ENCODE peak calls at places on chromosomes 3 and 15, in six cellular contexts. H is NCI-H345, W is germinal center, G is stomach, P is activated B cell treated with CpG ODN at 0.5 μM for 24 hours, C is aorta. T is an unnamed sample.

GRCh38 chr3:64380539-64380938 is 155.3 kb upstream of the PRICKLE2 start:
- DNase-seq in P (no peak), H (no peak), C (no peak), W (no peak), G (no peak), T (no peak)

GRCh38 chr3:46124216-46125143 is 83.6 kb downstream of the CCR1 start:
- DNase-seq in H (no peak), C (no peak), G (no peak), W (no peak), P (no peak), T (no peak)

GRCh38 chr3:106957021-106957420 is 420.2 kb upstream of the CCDC54 start:
- DNase-seq in W (no peak), C (no peak), P (no peak), H (no peak), G (no peak), T (no peak)

GRCh38 chr15:90231028-90232017 is 2.4 kb downstream of the CIB1 start:
- DNase-seq in P (peak), C (no peak), G (peak), H (no peak), W (peak), T (peak)

GRCh38 chr3:169940486-169941181 is 26.0 kb upstream of the SEC62 start:
- DNase-seq in C (no peak), P (no peak), W (peak), H (no peak), G (no peak), T (no peak)

GRCh38 chr15:74775894-74776293 is 6.0 kb upstream of the CSK start:
- DNase-seq in G (no peak), C (no peak), P (no peak), W (no peak), H (no peak), T (no peak)

GRCh38 chr3:197466586-197467399 is 89.0 kb downstream of the BDH1 start:
- DNase-seq in H (no peak), C (no peak), G (no peak), P (no peak), W (no peak), T (no peak)

GRCh38 chr3:126179825-126180476 is 435 bp downstream of the ALDH1L1 start:
- DNase-seq in C (peak), H (no peak), P (no peak), G (no peak), W (no peak), T (peak)

GRCh38 chr3:115194461-115194860 is 47.4 kb upstream of the ZBTB20 start:
- DNase-seq in P (no peak), W (no peak), G (no peak), C (no peak), H (no peak), T (no peak)

GRCh38 chr3:14566812-14567211 is 26.7 kb upstream of the GRIP2 start:
- DNase-seq in H (no peak), C (no peak), G (no peak), P (no peak), W (no peak), T (no peak)

GRCh38 chr15:59360896-59361295 is 11.8 kb downstream of the MYO1E start:
- DNase-seq in C (no peak), G (no peak), W (no peak), H (no peak), P (no peak), T (no peak)

GRCh38 chr15:29151111-29151857 is 118.3 kb downstream of the NSMCE3 start:
- DNase-seq in C (no peak), P (no peak), H (no peak), W (no peak), G (peak), T (no peak)

GRCh38 chr3:10558726-10559125 is 53.3 kb upstream of the ATP2B2 start:
- DNase-seq in H (no peak), W (no peak), C (no peak), G (no peak), P (no peak), T (no peak)